ENCODE peak calls at places on chromosomes 5 and 9, in six cellular contexts. S, K, Y, H, G and F are unnamed samples.

GRCh38 chr9:137433349-137433915 is 7.7 kb downstream of the ENTPD8 start:
- DNase-seq in Y (no peak), K (no peak), G (no peak), H (no peak), S (no peak), F (no peak)

GRCh38 chr9:133711428-133712220 is 26.5 kb downstream of the SARDH start:
- DNase-seq in H (peak), K (no peak), Y (peak), G (peak), S (no peak), F (no peak)

GRCh38 chr5:158152151-158152550 is 293.2 kb upstream of the CLINT1 start:
- DNase-seq in S (no peak), K (no peak), Y (no peak), G (no peak), H (no peak), F (no peak)

GRCh38 chr9:132474253-132474652 is 64.2 kb downstream of the CFAP77 start:
- DNase-seq in K (no peak), Y (no peak), S (no peak), H (no peak), G (no peak), F (no peak)

GRCh38 chr9:88828492-88828974 is 162.7 kb upstream of the S1PR3 start:
- DNase-seq in H (peak), G (no peak), S (no peak), Y (no peak), K (no peak), F (no peak)

GRCh38 chr5:56677693-56678092 is 137.7 kb upstream of the MAP3K1 start:
- DNase-seq in S (no peak), H (peak), G (no peak), K (no peak), Y (no peak), F (no peak)

GRCh38 chr9:438961-439768 is 224.5 kb downstream of the DOCK8 start:
- DNase-seq in K (no peak), S (no peak), G (peak), H (peak), Y (no peak), F (no peak)

GRCh38 chr5:121366515-121366914 is 485.2 kb upstream of the FTMT start:
- DNase-seq in K (no peak), Y (no peak), H (peak), G (peak), S (no peak), F (no peak)

GRCh38 chr9:127102176-127102575 is 20.3 kb downstream of the ANGPTL2 start:
- DNase-seq in Y (no peak), K (no peak), S (no peak), H (no peak), G (no peak), F (no peak)

GRCh38 chr5:36932699-36933098 is 56.1 kb downstream of the NIPBL start:
- DNase-seq in Y (no peak), H (no peak), K (no peak), S (no peak), G (no peak), F (no peak)

GRCh38 chr5:31811210-31811609 is 172.3 kb downstream of the PDZD2 start:
- DNase-seq in G (peak), H (peak), S (no peak), Y (no peak), K (no peak), F (no peak)

GRCh38 chr9:109903515-109904138 is 123.6 kb downstream of the PALM2AKAP2 start:
- DNase-seq in Y (no peak), K (peak), S (peak), G (peak), H (peak), F (no peak)

GRCh38 chr9:34371886-34372597 is 4.7 kb downstream of the MYORG start:
- DNase-seq in K (no peak), G (no peak), S (no peak), Y (no peak), H (no peak), F (peak)

GRCh38 chr5:107470007-107470582 is 200.6 kb downstream of the EFNA5 start:
- DNase-seq in K (no peak), S (no peak), H (no peak), Y (no peak), G (peak), F (no peak)

GRCh38 chr5:132462856-132463745 is 27.5 kb downstream of the IRF1 start:
- DNase-seq in K (no peak), Y (peak), H (no peak), G (no peak), S (no peak), F (no peak)

GRCh38 chr9:73841018-73841417 is 656.1 kb upstream of the RORB start:
- DNase-seq in S (no peak), Y (no peak), H (no peak), K (no peak), G (no peak), F (no peak)

GRCh38 chr9:115146581-115147021 is 28.6 kb upstream of the TNC start:
- DNase-seq in Y (no peak), K (no peak), H (peak), G (peak), S (no peak), F (no peak)

GRCh38 chr9:126952180-126952960 is 37.8 kb downstream of the RALGPS1 start:
- DNase-seq in G (peak), H (peak), Y (no peak), K (no peak), S (no peak), F (no peak)

GRCh38 chr9:113568481-113569321 is 105.2 kb downstream of the RGS3 start:
- DNase-seq in G (no peak), K (no peak), S (no peak), H (no peak), Y (peak), F (no peak)

GRCh38 chr5:16974981-16975380 is 38.9 kb upstream of the MYO10 start:
- DNase-seq in H (no peak), K (no peak), G (no peak), Y (no peak), S (no peak), F (no peak)

GRCh38 chr9:103530934-103531333 is 535.8 kb downstream of the CYLC2 start:
- DNase-seq in S (no peak), G (no peak), K (no peak), H (no peak), Y (no peak), F (no peak)

GRCh38 chr9:68443560-68443959 is 87.1 kb downstream of the PGM5 start:
- DNase-seq in H (no peak), K (no peak), G (no peak), Y (no peak), S (no peak), F (no peak)

GRCh38 chr5:464446-464842 is 21.5 kb downstream of the EXOC3 start:
- DNase-seq in S (peak), G (no peak), Y (peak), K (no peak), H (no peak), F (no peak)

GRCh38 chr5:160311491-160312138 is 749 bp downstream of the CCNJL start:
- DNase-seq in Y (peak), H (peak), K (no peak), G (no peak), S (peak), F (no peak)

GRCh38 chr5:14405267-14405666 is 176.3 kb upstream of the OTULINL start:
- DNase-seq in K (no peak), H (no peak), G (no peak), Y (no peak), S (no peak), F (no peak)

GRCh38 chr9:116442528-116442927 is 244.6 kb upstream of the TRIM32 start:
- DNase-seq in H (no peak), Y (no peak), G (no peak), S (no peak), K (no peak), F (no peak)

GRCh38 chr5:149485655-149486615 is 65.3 kb downstream of the CSNK1A1 start:
- DNase-seq in Y (peak), S (peak), G (peak), H (peak), K (no peak), F (no peak)

DNA sequence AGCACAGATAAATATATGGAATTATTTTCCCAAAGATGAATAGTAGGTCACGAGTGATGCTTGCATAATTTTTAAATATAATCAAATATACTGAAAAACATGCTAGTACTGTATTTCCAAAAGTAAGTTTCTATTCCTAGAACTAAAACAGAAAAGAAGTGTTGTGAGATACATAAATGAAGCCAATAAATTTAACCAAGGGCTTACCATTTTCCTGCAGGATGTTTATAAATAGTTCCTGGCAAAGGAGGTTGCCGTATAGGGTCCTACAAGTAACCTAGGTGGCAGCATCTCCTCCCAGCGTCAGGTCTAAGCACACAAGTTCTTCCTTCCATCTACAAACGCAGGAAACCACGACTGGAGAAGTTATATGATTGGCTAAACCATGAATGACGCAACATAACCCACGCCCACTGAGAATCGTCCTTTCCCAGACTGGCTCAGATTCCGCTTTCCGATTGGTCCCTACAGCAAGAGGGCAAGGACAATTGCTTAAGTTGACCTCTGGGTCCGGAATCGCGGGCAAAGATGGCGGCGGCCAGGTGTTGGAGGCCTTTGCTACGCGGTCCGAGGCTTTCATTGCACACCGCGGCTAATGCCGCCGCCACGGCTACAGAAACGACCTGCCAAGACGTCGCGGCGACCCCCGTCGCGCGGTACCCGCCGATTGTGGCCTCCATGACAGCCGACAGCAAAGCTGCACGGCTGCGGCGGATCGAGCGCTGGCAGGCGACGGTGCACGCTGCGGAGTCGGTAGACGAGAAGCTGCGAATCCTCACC is at the start of gene MRPS30:
- DNase-seq in Y (peak), K (peak), S (peak), G (peak), H (peak), F (peak)
- TF ChIP-seq CTCF in Y (peak), K (peak), S (no peak), G (peak), H (peak), F (peak)

GRCh38 chr5:73273379-73274050 is 100.5 kb downstream of the TMEM174 start:
- DNase-seq in G (no peak), H (no peak), K (no peak), S (no peak), Y (no peak), F (no peak)

GRCh38 chr5:73274121-73274520 is 101.1 kb downstream of the TMEM174 start:
- DNase-seq in H (no peak), G (no peak), Y (no peak), K (no peak), S (no peak), F (no peak)

GRCh38 chr5:73274870-73275756 is 102.1 kb downstream of the TMEM174 start:
- DNase-seq in S (no peak), K (no peak), Y (no peak), G (no peak), H (no peak), F (no peak)

GRCh38 chr5:73268826-73269225 is 95.8 kb downstream of the TMEM174 start:
- DNase-seq in Y (no peak), H (no peak), S (no peak), G (peak), K (no peak), F (no peak)

DNA sequence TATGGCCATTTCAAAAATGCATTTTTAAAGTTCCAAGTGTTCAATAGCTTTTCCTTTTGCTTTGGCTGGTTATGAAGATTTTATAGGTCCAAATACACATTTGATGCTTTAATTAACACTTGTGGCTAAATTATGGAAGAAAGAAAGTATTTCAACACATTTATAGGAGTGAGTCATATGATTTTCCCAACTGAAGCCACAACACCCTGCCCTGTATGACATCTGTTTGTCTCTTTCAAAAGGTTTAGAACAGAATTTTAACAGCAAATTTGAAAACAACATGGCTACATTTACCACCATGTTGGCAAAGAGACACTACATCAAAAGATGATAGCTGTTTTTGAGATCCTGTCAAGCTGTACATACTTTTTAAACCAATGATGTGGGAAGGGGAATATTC is 99.4 kb downstream of the TMEM174 start:
- DNase-seq in Y (no peak), H (no peak), G (peak), S (no peak), K (no peak), F (no peak)
- TF ChIP-seq CTCF in Y (no peak), H (no peak), G (no peak), S (no peak), K (no peak), F (no peak)

DNA sequence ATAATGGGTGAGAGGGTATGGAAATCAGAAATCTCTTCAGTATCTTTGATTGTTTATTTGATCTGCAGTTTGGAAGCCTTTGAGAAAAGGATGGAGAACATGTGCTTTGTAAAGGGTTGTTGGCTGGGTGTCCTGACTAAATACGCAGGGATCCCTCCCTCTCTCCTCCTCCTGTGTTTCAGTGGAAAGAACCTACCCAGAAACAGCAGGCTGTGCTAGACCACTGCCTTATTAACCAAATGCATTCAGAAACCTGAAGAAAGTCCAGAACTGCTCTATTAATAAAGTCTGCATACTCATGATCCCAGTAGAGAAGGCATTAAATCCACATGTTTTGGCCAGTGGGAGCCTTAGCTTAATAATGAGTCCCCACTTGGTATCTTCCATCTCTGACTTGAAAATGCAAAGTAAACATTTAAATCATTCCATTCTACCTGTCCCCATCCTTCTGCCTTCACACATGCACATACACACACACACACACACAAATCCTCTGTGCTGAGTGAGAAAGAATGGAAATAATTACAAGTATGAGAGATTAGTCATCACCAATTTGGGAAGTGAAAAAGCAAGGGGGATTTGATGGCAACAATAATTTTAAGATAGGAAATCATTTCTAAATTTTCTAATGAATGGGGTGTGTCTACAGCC is 10.0 kb upstream of the LECT2 start:
- DNase-seq in G (no peak), Y (no peak), K (no peak), H (no peak), S (no peak), F (no peak)
- TF ChIP-seq CTCF in G (no peak), Y (no peak), K (no peak), H (no peak), S (no peak), F (no peak)

GRCh38 chr9:2181794-2182193 is 166.6 kb downstream of the SMARCA2 start:
- DNase-seq in Y (no peak), S (peak), H (peak), G (no peak), K (no peak), F (no peak)
- TF ChIP-seq CTCF in Y (peak), S (peak), H (peak), G (peak), K (peak), F (peak)

GRCh38 chr5:144032375-144032774 is 138.1 kb downstream of the YIPF5 start:
- DNase-seq in Y (no peak), G (no peak), K (no peak), H (no peak), S (no peak), F (no peak)
- TF ChIP-seq CTCF in Y (no peak), G (no peak), K (no peak), H (no peak), S (no peak), F (no peak)

DNA sequence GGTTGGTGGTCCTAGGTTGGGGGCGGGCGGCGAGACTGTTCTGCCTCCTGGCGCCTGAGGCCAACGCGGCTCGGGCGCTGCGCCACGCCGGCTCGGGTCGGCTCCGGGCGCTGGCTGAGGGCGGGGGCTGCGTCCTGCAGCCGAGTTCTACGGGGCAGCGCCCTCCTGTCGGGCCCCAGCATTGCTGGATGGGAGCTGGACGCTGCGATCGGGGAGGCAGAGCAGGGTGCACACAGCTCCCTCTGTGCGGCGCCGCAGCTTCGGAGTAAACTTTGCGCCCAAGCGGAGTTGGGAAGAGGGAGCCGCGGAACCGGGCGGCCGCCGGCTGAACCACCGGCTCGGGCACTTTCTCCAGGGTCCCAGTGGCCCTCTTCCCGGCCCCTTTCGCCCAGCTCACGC is 530 bp downstream of the PRDM6 start:
- DNase-seq in K (no peak), Y (no peak), G (no peak), H (peak), S (no peak), F (no peak)
- TF ChIP-seq CTCF in K (no peak), Y (no peak), G (no peak), H (no peak), S (no peak), F (no peak)

DNA sequence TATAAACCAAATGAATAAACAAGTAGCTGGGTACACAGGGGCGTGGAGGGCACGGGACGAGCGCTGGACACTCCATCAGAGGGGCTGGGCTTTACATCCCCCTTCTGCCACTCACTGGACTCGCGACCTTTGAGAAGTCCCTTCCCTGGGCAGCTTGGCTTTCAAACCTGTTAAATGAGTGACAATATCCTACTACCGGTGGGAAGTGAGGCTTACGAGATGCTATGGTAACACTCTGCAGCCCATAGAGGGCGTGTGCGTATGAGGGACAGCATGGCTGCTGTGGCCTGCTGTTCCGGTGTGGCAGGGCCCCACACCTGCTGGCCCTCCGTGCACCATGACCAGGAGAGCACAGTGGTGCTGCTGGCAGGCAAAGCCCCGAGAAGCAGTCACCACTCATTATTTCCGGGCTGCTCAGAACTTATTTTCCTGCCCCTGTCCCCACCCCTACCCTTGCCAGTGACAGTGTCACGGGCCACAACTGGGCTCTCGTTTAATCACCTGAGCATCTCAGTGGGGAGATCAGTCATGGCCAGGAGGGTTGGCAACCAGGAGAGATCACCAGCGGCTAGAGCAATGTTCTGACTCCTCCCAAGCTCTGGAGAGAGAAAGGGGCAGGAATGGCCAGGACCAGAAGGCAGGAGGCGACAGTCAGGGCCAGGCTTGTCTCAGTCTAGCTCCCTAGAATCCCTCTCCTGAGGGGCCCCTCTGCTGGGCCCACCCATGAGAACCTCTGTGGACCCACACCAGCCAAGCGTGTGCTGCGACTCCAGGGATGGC is 10.5 kb downstream of the CLTB start:
- DNase-seq in H (no peak), S (no peak), Y (no peak), G (no peak), K (no peak), F (no peak)
- TF ChIP-seq CTCF in H (no peak), S (no peak), Y (peak), G (peak), K (no peak), F (peak)

GRCh38 chr9:4985376-4986266 is 549 bp downstream of the JAK2 start:
- DNase-seq in K (peak), Y (no peak), H (peak), G (peak), S (peak), F (peak)
- TF ChIP-seq CTCF in K (no peak), Y (peak), H (no peak), G (no peak), S (no peak), F (no peak)

DNA sequence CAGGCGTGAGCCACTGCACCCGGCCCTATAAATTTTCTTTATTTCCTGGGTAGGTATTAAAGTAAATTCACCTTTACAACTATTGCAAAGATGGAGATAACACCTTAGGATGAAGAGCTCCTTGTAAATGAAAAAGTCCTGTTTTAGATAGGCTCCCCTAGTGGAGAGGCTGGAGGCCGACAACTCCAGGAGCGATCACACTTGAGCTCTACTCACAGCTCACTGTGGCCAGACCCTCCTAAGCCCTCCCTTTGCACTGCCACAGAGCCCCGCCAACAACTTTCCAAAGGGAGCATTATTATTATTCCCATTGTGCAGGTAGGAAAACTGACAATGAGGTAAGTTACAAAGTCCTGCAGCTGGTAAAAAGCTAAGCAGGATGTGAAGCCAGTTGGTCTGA is 139.1 kb upstream of the ERCC6L2 start:
- DNase-seq in S (no peak), H (no peak), G (no peak), Y (no peak), K (no peak), F (no peak)
- TF ChIP-seq CTCF in S (no peak), H (peak), G (peak), Y (peak), K (no peak), F (peak)